ENCODE peak calls at places on chromosomes 7 and 10, in nine cellular contexts. One of them, this sample, is unnamed.

GRCh38 chr10:28914721-28915120 is 237.4 kb downstream of the BAMBI start:
- DNase-seq in GM12864: no peak
- DNase-seq in cardiac fibroblast: peak
- DNase-seq in lower lobe of right lung: no peak
- DNase-seq in tibial nerve: no peak
- DNase-seq in AG09309: no peak
- DNase-seq in right cardiac atrium: no peak
- DNase-seq in CD4-positive, alpha-beta memory T cell: no peak
- DNase-seq in mesenchymal stem cell: no peak
- DNase-seq in this sample: no peak

GRCh38 chr7:113367187-113367586 is 248.8 kb upstream of the SMIM30 start:
- DNase-seq in tibial nerve: no peak
- DNase-seq in mesenchymal stem cell: no peak
- DNase-seq in AG09309: no peak
- DNase-seq in cardiac fibroblast: no peak
- DNase-seq in right cardiac atrium: no peak
- DNase-seq in GM12864: no peak
- DNase-seq in CD4-positive, alpha-beta memory T cell: no peak
- DNase-seq in lower lobe of right lung: no peak
- DNase-seq in this sample: no peak

GRCh38 chr10:28797904-28798371 is 120.6 kb downstream of the BAMBI start:
- DNase-seq in tibial nerve: no peak
- DNase-seq in lower lobe of right lung: no peak
- DNase-seq in cardiac fibroblast: peak
- DNase-seq in AG09309: no peak
- DNase-seq in mesenchymal stem cell: no peak
- DNase-seq in right cardiac atrium: no peak
- DNase-seq in GM12864: no peak
- DNase-seq in CD4-positive, alpha-beta memory T cell: no peak
- DNase-seq in this sample: no peak

GRCh38 chr7:31873816-31874597 is 187.0 kb downstream of the PPP1R17 start:
- DNase-seq in lower lobe of right lung: no peak
- DNase-seq in AG09309: no peak
- DNase-seq in CD4-positive, alpha-beta memory T cell: no peak
- DNase-seq in mesenchymal stem cell: no peak
- DNase-seq in cardiac fibroblast: no peak
- DNase-seq in GM12864: no peak
- DNase-seq in right cardiac atrium: no peak
- DNase-seq in tibial nerve: no peak
- DNase-seq in this sample: no peak

GRCh38 chr10:7107287-7107686 is 303.5 kb downstream of the SFMBT2 start:
- DNase-seq in CD4-positive, alpha-beta memory T cell: no peak
- DNase-seq in cardiac fibroblast: peak
- DNase-seq in GM12864: no peak
- DNase-seq in lower lobe of right lung: no peak
- DNase-seq in AG09309: no peak
- DNase-seq in tibial nerve: no peak
- DNase-seq in right cardiac atrium: no peak
- DNase-seq in mesenchymal stem cell: peak
- DNase-seq in this sample: no peak

GRCh38 chr7:135803143-135803542 is 54.5 kb upstream of the FAM180A start:
- DNase-seq in lower lobe of right lung: no peak
- DNase-seq in right cardiac atrium: no peak
- DNase-seq in mesenchymal stem cell: peak
- DNase-seq in CD4-positive, alpha-beta memory T cell: no peak
- DNase-seq in cardiac fibroblast: no peak
- DNase-seq in GM12864: no peak
- DNase-seq in tibial nerve: no peak
- DNase-seq in AG09309: no peak
- DNase-seq in this sample: no peak

GRCh38 chr10:27783660-27784059 is 38.0 kb upstream of the MKX start:
- DNase-seq in GM12864: no peak
- DNase-seq in mesenchymal stem cell: peak
- DNase-seq in cardiac fibroblast: peak
- DNase-seq in tibial nerve: peak
- DNase-seq in CD4-positive, alpha-beta memory T cell: peak
- DNase-seq in lower lobe of right lung: no peak
- DNase-seq in right cardiac atrium: no peak
- DNase-seq in AG09309: peak
- DNase-seq in this sample: no peak

GRCh38 chr10:46255696-46256355 is 31.0 kb upstream of the ANTXRL start:
- DNase-seq in right cardiac atrium: peak
- DNase-seq in mesenchymal stem cell: peak
- DNase-seq in CD4-positive, alpha-beta memory T cell: peak
- DNase-seq in cardiac fibroblast: peak
- DNase-seq in lower lobe of right lung: peak
- DNase-seq in tibial nerve: peak
- DNase-seq in GM12864: no peak
- DNase-seq in AG09309: no peak
- DNase-seq in this sample: no peak

GRCh38 chr10:62022830-62023229 is 121.3 kb downstream of the ARID5B start:
- DNase-seq in GM12864: no peak
- DNase-seq in AG09309: no peak
- DNase-seq in CD4-positive, alpha-beta memory T cell: no peak
- DNase-seq in right cardiac atrium: no peak
- DNase-seq in mesenchymal stem cell: no peak
- DNase-seq in lower lobe of right lung: no peak
- DNase-seq in tibial nerve: no peak
- DNase-seq in cardiac fibroblast: no peak
- DNase-seq in this sample: no peak

GRCh38 chr10:2949221-2949947 is 118.0 kb upstream of the PFKP start:
- DNase-seq in AG09309: no peak
- DNase-seq in lower lobe of right lung: no peak
- DNase-seq in CD4-positive, alpha-beta memory T cell: no peak
- DNase-seq in tibial nerve: no peak
- DNase-seq in cardiac fibroblast: no peak
- DNase-seq in mesenchymal stem cell: no peak
- DNase-seq in right cardiac atrium: no peak
- DNase-seq in GM12864: no peak
- DNase-seq in this sample: no peak

GRCh38 chr7:98404840-98405239 is 4.0 kb upstream of the BAIAP2L1 start:
- DNase-seq in right cardiac atrium: no peak
- DNase-seq in mesenchymal stem cell: no peak
- DNase-seq in cardiac fibroblast: no peak
- DNase-seq in GM12864: no peak
- DNase-seq in lower lobe of right lung: no peak
- DNase-seq in CD4-positive, alpha-beta memory T cell: no peak
- DNase-seq in tibial nerve: no peak
- DNase-seq in AG09309: no peak
- DNase-seq in this sample: no peak

GRCh38 chr7:108001759-108002725 is 919 bp downstream of the LAMB1 start:
- DNase-seq in right cardiac atrium: peak
- DNase-seq in tibial nerve: no peak
- DNase-seq in GM12864: no peak
- DNase-seq in mesenchymal stem cell: peak
- DNase-seq in lower lobe of right lung: no peak
- DNase-seq in cardiac fibroblast: peak
- DNase-seq in CD4-positive, alpha-beta memory T cell: no peak
- DNase-seq in AG09309: peak
- DNase-seq in this sample: peak

GRCh38 chr7:85733163-85733915 is 546.5 kb upstream of the SEMA3D start:
- DNase-seq in CD4-positive, alpha-beta memory T cell: no peak
- DNase-seq in mesenchymal stem cell: peak
- DNase-seq in cardiac fibroblast: no peak
- DNase-seq in AG09309: no peak
- DNase-seq in right cardiac atrium: no peak
- DNase-seq in GM12864: no peak
- DNase-seq in tibial nerve: no peak
- DNase-seq in lower lobe of right lung: no peak
- DNase-seq in this sample: no peak

GRCh38 chr10:15150563-15150962 is 17.9 kb downstream of the NMT2 start:
- DNase-seq in GM12864: no peak
- DNase-seq in cardiac fibroblast: no peak
- DNase-seq in lower lobe of right lung: no peak
- DNase-seq in CD4-positive, alpha-beta memory T cell: no peak
- DNase-seq in tibial nerve: no peak
- DNase-seq in mesenchymal stem cell: no peak
- DNase-seq in AG09309: no peak
- DNase-seq in right cardiac atrium: no peak
- DNase-seq in this sample: no peak

GRCh38 chr10:17454801-17455520 is 566 bp upstream of the ST8SIA6 start:
- DNase-seq in cardiac fibroblast: no peak
- DNase-seq in lower lobe of right lung: no peak
- DNase-seq in GM12864: no peak
- DNase-seq in mesenchymal stem cell: no peak
- DNase-seq in tibial nerve: no peak
- DNase-seq in CD4-positive, alpha-beta memory T cell: no peak
- DNase-seq in AG09309: no peak
- DNase-seq in right cardiac atrium: no peak
- DNase-seq in this sample: no peak

GRCh38 chr10:17453035-17453376 is 1.4 kb downstream of the ST8SIA6 start:
- DNase-seq in cardiac fibroblast: no peak
- DNase-seq in CD4-positive, alpha-beta memory T cell: no peak
- DNase-seq in tibial nerve: no peak
- DNase-seq in lower lobe of right lung: no peak
- DNase-seq in AG09309: no peak
- DNase-seq in right cardiac atrium: no peak
- DNase-seq in mesenchymal stem cell: no peak
- DNase-seq in GM12864: no peak
- DNase-seq in this sample: no peak

GRCh38 chr10:17454181-17454800 is at the start of gene ST8SIA6:
- DNase-seq in mesenchymal stem cell: peak
- DNase-seq in AG09309: no peak
- DNase-seq in tibial nerve: no peak
- DNase-seq in GM12864: no peak
- DNase-seq in cardiac fibroblast: peak
- DNase-seq in right cardiac atrium: peak
- DNase-seq in CD4-positive, alpha-beta memory T cell: peak
- DNase-seq in lower lobe of right lung: peak
- DNase-seq in this sample: peak

GRCh38 chr10:17452060-17452894 is 2.1 kb downstream of the ST8SIA6 start:
- DNase-seq in lower lobe of right lung: no peak
- DNase-seq in mesenchymal stem cell: no peak
- DNase-seq in cardiac fibroblast: no peak
- DNase-seq in GM12864: no peak
- DNase-seq in right cardiac atrium: no peak
- DNase-seq in CD4-positive, alpha-beta memory T cell: no peak
- DNase-seq in tibial nerve: no peak
- DNase-seq in AG09309: no peak
- DNase-seq in this sample: no peak

GRCh38 chr10:17453377-17454091 is 861 bp downstream of the ST8SIA6 start:
- DNase-seq in mesenchymal stem cell: peak
- DNase-seq in AG09309: no peak
- DNase-seq in GM12864: no peak
- DNase-seq in right cardiac atrium: peak
- DNase-seq in lower lobe of right lung: peak
- DNase-seq in tibial nerve: peak
- DNase-seq in CD4-positive, alpha-beta memory T cell: peak
- DNase-seq in cardiac fibroblast: peak
- DNase-seq in this sample: peak
- H3K4me3 ChIP-seq in mesenchymal stem cell: peak
- H3K4me3 ChIP-seq in AG09309: peak
- H3K4me3 ChIP-seq in GM12864: no peak
- H3K4me3 ChIP-seq in right cardiac atrium: peak
- H3K4me3 ChIP-seq in lower lobe of right lung: peak
- H3K4me3 ChIP-seq in tibial nerve: peak
- H3K4me3 ChIP-seq in CD4-positive, alpha-beta memory T cell: peak
- H3K4me3 ChIP-seq in cardiac fibroblast: peak
- H3K4me3 ChIP-seq in this sample: no peak

DNA sequence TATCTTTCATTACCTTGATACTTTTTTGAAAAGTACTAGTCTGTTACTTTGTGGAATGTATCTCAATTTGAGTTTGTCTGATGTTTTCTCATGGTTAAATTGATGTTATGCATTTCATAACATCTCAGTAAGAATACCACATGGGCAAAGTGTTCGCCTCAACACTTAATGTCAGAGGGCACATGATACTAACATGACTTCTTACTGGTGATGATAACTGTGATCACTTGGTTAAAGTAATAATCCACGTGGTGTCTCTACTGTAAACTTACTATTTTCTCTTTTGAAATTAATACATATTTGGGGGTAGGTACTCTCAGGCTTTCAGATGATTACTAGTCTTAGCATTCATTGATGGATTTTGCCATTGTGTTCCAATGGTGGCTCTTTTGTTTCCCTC is 2.2 kb downstream of the SDHAF3 start:
- DNase-seq in CD4-positive, alpha-beta memory T cell: no peak
- DNase-seq in GM12864: no peak
- DNase-seq in right cardiac atrium: no peak
- DNase-seq in cardiac fibroblast: no peak
- DNase-seq in lower lobe of right lung: no peak
- DNase-seq in AG09309: no peak
- DNase-seq in mesenchymal stem cell: no peak
- DNase-seq in tibial nerve: no peak
- DNase-seq in this sample: no peak
- H3K4me3 ChIP-seq in CD4-positive, alpha-beta memory T cell: no peak
- H3K4me3 ChIP-seq in GM12864: no peak
- H3K4me3 ChIP-seq in right cardiac atrium: no peak
- H3K4me3 ChIP-seq in cardiac fibroblast: no peak
- H3K4me3 ChIP-seq in lower lobe of right lung: no peak
- H3K4me3 ChIP-seq in AG09309: no peak
- H3K4me3 ChIP-seq in mesenchymal stem cell: no peak
- H3K4me3 ChIP-seq in tibial nerve: no peak
- H3K4me3 ChIP-seq in this sample: no peak

DNA sequence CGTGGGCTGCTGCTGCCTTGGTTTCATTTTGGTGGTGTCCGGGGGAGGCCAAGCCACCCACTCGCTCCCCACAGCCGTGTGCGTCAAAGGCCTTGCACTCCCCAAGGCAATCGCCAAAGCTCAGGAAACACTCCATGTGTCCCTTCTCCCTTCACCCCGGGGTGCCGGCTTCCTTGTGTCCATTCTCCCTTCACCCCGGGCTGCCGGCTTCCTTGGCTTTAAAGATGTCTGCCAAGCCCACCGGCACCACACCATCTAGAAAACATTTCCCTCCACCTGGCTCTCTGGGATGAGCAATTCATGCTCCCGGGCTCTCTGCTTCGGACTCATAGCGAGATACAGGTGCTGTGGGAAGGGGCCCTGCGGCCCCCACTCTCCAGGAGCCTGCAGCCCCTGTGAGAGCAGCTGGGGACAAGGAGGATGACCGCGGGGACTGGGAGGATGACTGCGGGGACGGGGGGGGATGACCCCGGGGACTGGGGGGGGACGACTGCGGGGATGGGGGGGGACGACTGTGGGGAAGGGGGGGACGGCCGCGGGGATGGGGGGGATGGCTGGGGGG is 322.1 kb downstream of the DNAJB6 start:
- DNase-seq in tibial nerve: no peak
- DNase-seq in right cardiac atrium: no peak
- DNase-seq in GM12864: no peak
- DNase-seq in mesenchymal stem cell: no peak
- DNase-seq in CD4-positive, alpha-beta memory T cell: no peak
- DNase-seq in AG09309: no peak
- DNase-seq in cardiac fibroblast: no peak
- DNase-seq in lower lobe of right lung: no peak
- DNase-seq in this sample: no peak
- H3K4me3 ChIP-seq in tibial nerve: no peak
- H3K4me3 ChIP-seq in right cardiac atrium: no peak
- H3K4me3 ChIP-seq in GM12864: no peak
- H3K4me3 ChIP-seq in mesenchymal stem cell: no peak
- H3K4me3 ChIP-seq in CD4-positive, alpha-beta memory T cell: no peak
- H3K4me3 ChIP-seq in AG09309: no peak
- H3K4me3 ChIP-seq in cardiac fibroblast: no peak
- H3K4me3 ChIP-seq in lower lobe of right lung: no peak
- H3K4me3 ChIP-seq in this sample: no peak

DNA sequence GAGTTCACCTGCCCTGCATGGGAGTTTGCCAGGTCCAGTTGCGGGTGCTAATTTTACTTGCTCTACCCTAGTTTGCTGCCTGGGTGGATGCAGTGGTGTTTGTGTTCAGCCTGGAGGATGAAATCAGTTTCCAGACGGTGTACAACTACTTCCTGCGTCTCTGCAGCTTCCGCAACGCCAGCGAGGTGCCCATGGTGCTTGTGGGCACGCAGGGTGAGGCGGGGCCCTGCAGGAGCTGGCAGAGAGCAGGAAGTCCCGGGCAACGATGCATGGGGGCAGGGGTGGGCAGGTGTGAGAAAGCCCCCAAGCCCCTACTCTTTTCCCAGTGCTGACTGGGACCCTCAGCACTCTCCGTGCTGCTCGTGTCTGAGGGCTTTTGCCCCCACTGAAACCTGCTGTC is 31.3 kb downstream of the AGAP3 start:
- DNase-seq in cardiac fibroblast: no peak
- DNase-seq in mesenchymal stem cell: no peak
- DNase-seq in tibial nerve: no peak
- DNase-seq in CD4-positive, alpha-beta memory T cell: peak
- DNase-seq in right cardiac atrium: peak
- DNase-seq in AG09309: no peak
- DNase-seq in lower lobe of right lung: peak
- DNase-seq in GM12864: no peak
- DNase-seq in this sample: no peak
- H3K4me3 ChIP-seq in cardiac fibroblast: no peak
- H3K4me3 ChIP-seq in mesenchymal stem cell: no peak
- H3K4me3 ChIP-seq in tibial nerve: no peak
- H3K4me3 ChIP-seq in CD4-positive, alpha-beta memory T cell: peak
- H3K4me3 ChIP-seq in right cardiac atrium: no peak
- H3K4me3 ChIP-seq in AG09309: no peak
- H3K4me3 ChIP-seq in lower lobe of right lung: no peak
- H3K4me3 ChIP-seq in GM12864: no peak
- H3K4me3 ChIP-seq in this sample: no peak